ENCODE peak calls at places on chromosome 22, in six cellular contexts. E is anterior cingulate cortex, S is NCI-H2107, H is C1 segment of cervical spinal cord, K is ELR, T is ELF-1. Y is an unnamed sample.
A peak's percentile ranks its signal among the peaks of the same experiment; 100 is the strongest.

GRCh38 chr22:39699631-39700348 is 129.2 kb downstream of the CACNA1I start:
- DNase-seq in E (peak; percentile 41), H (peak; percentile 21), T (peak; percentile 44), K (no peak), S (no peak), Y (peak; percentile 39)

GRCh38 chr22:48065852-48066251 is 1303.4 kb downstream of the TBC1D22A start:
- DNase-seq in K (no peak), S (no peak), E (no peak), T (no peak), H (no peak), Y (no peak)

GRCh38 chr22:48104786-48105185 is 1342.3 kb downstream of the TBC1D22A start:
- DNase-seq in K (no peak), T (no peak), H (no peak), E (no peak), S (no peak), Y (peak; percentile 84)

GRCh38 chr22:37190262-37190780 is 2.3 kb upstream of the C1QTNF6 start:
- DNase-seq in H (no peak), T (no peak), K (no peak), E (no peak), S (no peak), Y (no peak)

GRCh38 chr22:17945851-17946690 is 78.3 kb downstream of the MICAL3 start:
- DNase-seq in T (no peak), S (no peak), H (no peak), K (no peak), E (no peak), Y (no peak)

GRCh38 chr22:46002757-46003270 is 25.9 kb upstream of the WNT7B start:
- DNase-seq in H (no peak), S (no peak), T (no peak), K (peak; percentile 82), E (no peak), Y (no peak)

GRCh38 chr22:47115921-47116320 is 353.5 kb downstream of the TBC1D22A start:
- DNase-seq in T (no peak), K (no peak), S (no peak), E (no peak), H (no peak), Y (no peak)

GRCh38 chr22:42803454-42803853 is 53.6 kb downstream of the ARFGAP3 start:
- DNase-seq in T (no peak), S (no peak), K (no peak), H (no peak), E (no peak), Y (no peak)

GRCh38 chr22:50067244-50067643 is 9.1 kb upstream of the TTLL8 start:
- DNase-seq in S (no peak), E (no peak), T (no peak), K (peak; percentile 22), H (no peak), Y (no peak)

GRCh38 chr22:48181168-48181955 is 1418.9 kb downstream of the TBC1D22A start:
- DNase-seq in T (no peak), K (no peak), E (no peak), H (no peak), S (no peak), Y (no peak)

GRCh38 chr22:24390576-24390975 is 36.8 kb upstream of the ADORA2A start:
- DNase-seq in K (no peak), E (no peak), S (no peak), H (no peak), T (no peak), Y (no peak)

GRCh38 chr22:42991010-42991651 is 23.8 kb downstream of the PACSIN2 start:
- DNase-seq in T (peak; percentile 38), H (no peak), E (no peak), K (peak; percentile 95), S (no peak), Y (no peak)

GRCh38 chr22:20141186-20142077 is 9.4 kb downstream of the CCDC188 start:
- DNase-seq in S (no peak), T (no peak), H (no peak), E (no peak), K (peak; percentile 85), Y (no peak)

Y was measured in head of caudate nucleus.